ENCODE peak calls at places on chromosomes 2 and 18, in seven cellular contexts. One of them, this sample, is unnamed.

GRCh38 chr2:112301171-112301584 is 25.8 kb downstream of the ZC3H6 start:
- DNase-seq in ovary: no peak
- DNase-seq in A549: no peak
- DNase-seq in uterus: no peak
- DNase-seq in H54: no peak
- DNase-seq in HCT116: no peak
- DNase-seq in tibial nerve: no peak
- DNase-seq in this sample: no peak

GRCh38 chr18:40939636-40940035 is 1015.4 kb upstream of the PIK3C3 start:
- DNase-seq in uterus: no peak
- DNase-seq in HCT116: no peak
- DNase-seq in H54: peak
- DNase-seq in ovary: no peak
- DNase-seq in A549: no peak
- DNase-seq in tibial nerve: no peak
- DNase-seq in this sample: no peak

GRCh38 chr2:233503481-233503880 is 63.1 kb downstream of the USP40 start:
- DNase-seq in A549: no peak
- DNase-seq in H54: no peak
- DNase-seq in tibial nerve: no peak
- DNase-seq in HCT116: no peak
- DNase-seq in ovary: no peak
- DNase-seq in uterus: no peak
- DNase-seq in this sample: no peak

GRCh38 chr18:51751901-51752300 is 554.4 kb upstream of the MEX3C start:
- DNase-seq in H54: no peak
- DNase-seq in HCT116: no peak
- DNase-seq in A549: no peak
- DNase-seq in tibial nerve: no peak
- DNase-seq in ovary: no peak
- DNase-seq in uterus: no peak
- DNase-seq in this sample: no peak

GRCh38 chr18:54740146-54740844 is 88.0 kb upstream of the RAB27B start:
- DNase-seq in uterus: no peak
- DNase-seq in HCT116: no peak
- DNase-seq in H54: no peak
- DNase-seq in tibial nerve: no peak
- DNase-seq in ovary: no peak
- DNase-seq in A549: no peak
- DNase-seq in this sample: no peak

GRCh38 chr2:176582990-176583481 is 313.8 kb downstream of the MTX2 start:
- DNase-seq in ovary: no peak
- DNase-seq in HCT116: peak
- DNase-seq in H54: peak
- DNase-seq in tibial nerve: no peak
- DNase-seq in uterus: peak
- DNase-seq in A549: peak
- DNase-seq in this sample: peak

GRCh38 chr18:13051159-13051558 is 60.0 kb downstream of the CEP192 start:
- DNase-seq in A549: no peak
- DNase-seq in ovary: no peak
- DNase-seq in uterus: no peak
- DNase-seq in tibial nerve: no peak
- DNase-seq in HCT116: no peak
- DNase-seq in H54: no peak
- DNase-seq in this sample: no peak

GRCh38 chr2:55419236-55419513 is 481 bp downstream of the CCDC88A start:
- DNase-seq in tibial nerve: no peak
- DNase-seq in ovary: no peak
- DNase-seq in uterus: no peak
- DNase-seq in H54: no peak
- DNase-seq in A549: peak
- DNase-seq in HCT116: no peak
- DNase-seq in this sample: peak

GRCh38 chr2:2581331-2582159 is 250.5 kb upstream of the MYT1L start:
- DNase-seq in uterus: no peak
- DNase-seq in HCT116: no peak
- DNase-seq in A549: no peak
- DNase-seq in H54: no peak
- DNase-seq in ovary: no peak
- DNase-seq in tibial nerve: no peak
- DNase-seq in this sample: no peak

GRCh38 chr2:163558286-163559009 is 177.4 kb downstream of the FIGN start:
- DNase-seq in A549: no peak
- DNase-seq in tibial nerve: no peak
- DNase-seq in ovary: no peak
- DNase-seq in uterus: no peak
- DNase-seq in H54: no peak
- DNase-seq in HCT116: no peak
- DNase-seq in this sample: no peak

GRCh38 chr18:33835419-33835818 is 257.4 kb downstream of the ASXL3 start:
- DNase-seq in uterus: no peak
- DNase-seq in HCT116: no peak
- DNase-seq in H54: no peak
- DNase-seq in ovary: no peak
- DNase-seq in A549: no peak
- DNase-seq in tibial nerve: no peak
- DNase-seq in this sample: no peak

GRCh38 chr2:72561621-72562318 is 264.1 kb downstream of the EXOC6B start:
- DNase-seq in uterus: no peak
- DNase-seq in ovary: no peak
- DNase-seq in tibial nerve: no peak
- DNase-seq in A549: no peak
- DNase-seq in H54: peak
- DNase-seq in HCT116: no peak
- DNase-seq in this sample: no peak

GRCh38 chr2:134468776-134469175 is 214.9 kb downstream of the MGAT5 start:
- DNase-seq in A549: no peak
- DNase-seq in ovary: no peak
- DNase-seq in H54: no peak
- DNase-seq in tibial nerve: no peak
- DNase-seq in uterus: no peak
- DNase-seq in HCT116: no peak
- DNase-seq in this sample: no peak

GRCh38 chr18:44537521-44537920 is 143.2 kb upstream of the SETBP1 start:
- DNase-seq in A549: peak
- DNase-seq in ovary: no peak
- DNase-seq in HCT116: no peak
- DNase-seq in uterus: no peak
- DNase-seq in H54: no peak
- DNase-seq in tibial nerve: no peak
- DNase-seq in this sample: no peak

GRCh38 chr2:68720665-68721064 is 13.9 kb upstream of the ARHGAP25 start:
- DNase-seq in HCT116: no peak
- DNase-seq in tibial nerve: no peak
- DNase-seq in A549: no peak
- DNase-seq in H54: no peak
- DNase-seq in ovary: no peak
- DNase-seq in uterus: no peak
- DNase-seq in this sample: no peak

GRCh38 chr2:16275718-16276117 is 335.4 kb downstream of the MYCN start:
- DNase-seq in tibial nerve: no peak
- DNase-seq in ovary: no peak
- DNase-seq in H54: no peak
- DNase-seq in HCT116: no peak
- DNase-seq in A549: no peak
- DNase-seq in uterus: no peak
- DNase-seq in this sample: no peak

GRCh38 chr2:187544371-187545080 is 9.7 kb downstream of the TFPI start:
- DNase-seq in tibial nerve: no peak
- DNase-seq in HCT116: peak
- DNase-seq in uterus: peak
- DNase-seq in H54: no peak
- DNase-seq in A549: no peak
- DNase-seq in ovary: peak
- DNase-seq in this sample: peak

GRCh38 chr2:149004836-149005235 is 33.7 kb upstream of the LYPD6B start:
- DNase-seq in ovary: no peak
- DNase-seq in uterus: no peak
- DNase-seq in A549: no peak
- DNase-seq in H54: no peak
- DNase-seq in tibial nerve: no peak
- DNase-seq in HCT116: no peak
- DNase-seq in this sample: no peak

GRCh38 chr2:113818382-113818951 is 62.0 kb upstream of the SLC35F5 start:
- DNase-seq in ovary: peak
- DNase-seq in uterus: peak
- DNase-seq in H54: peak
- DNase-seq in tibial nerve: no peak
- DNase-seq in HCT116: peak
- DNase-seq in A549: peak
- DNase-seq in this sample: peak

DNA sequence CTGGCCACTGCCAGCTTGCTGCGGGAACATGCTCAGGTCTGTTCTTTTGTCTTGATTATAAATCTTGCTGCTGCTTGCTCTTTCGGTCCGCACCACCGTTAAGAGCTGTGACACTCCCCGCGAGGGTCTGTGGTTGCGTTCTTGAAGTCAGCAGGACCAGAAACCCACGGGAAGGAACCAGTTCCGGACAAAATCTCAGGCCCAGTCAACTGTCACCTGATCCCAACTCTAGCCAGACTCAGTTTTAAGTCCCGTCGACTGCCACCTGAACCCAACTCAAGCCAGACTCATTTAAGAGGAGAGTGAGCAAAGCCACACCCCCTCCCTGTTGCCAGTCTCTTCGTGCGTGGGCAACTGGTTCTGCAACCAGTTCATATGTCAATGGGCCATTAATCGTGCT is 224.4 kb downstream of the NDUFA10 start:
- DNase-seq in H54: no peak
- DNase-seq in uterus: no peak
- DNase-seq in tibial nerve: no peak
- DNase-seq in A549: no peak
- DNase-seq in ovary: no peak
- DNase-seq in HCT116: no peak
- DNase-seq in this sample: no peak
- TF ChIP-seq POLR2A in H54: no peak
- TF ChIP-seq POLR2A in uterus: no peak
- TF ChIP-seq POLR2A in tibial nerve: no peak
- TF ChIP-seq POLR2A in A549: no peak
- TF ChIP-seq POLR2A in ovary: no peak
- TF ChIP-seq POLR2A in HCT116: no peak
- TF ChIP-seq POLR2A in this sample: no peak

GRCh38 chr18:31573047-31573446 is 18.6 kb upstream of the TTR start:
- DNase-seq in A549: no peak
- DNase-seq in uterus: no peak
- DNase-seq in HCT116: no peak
- DNase-seq in ovary: no peak
- DNase-seq in tibial nerve: no peak
- DNase-seq in H54: no peak
- DNase-seq in this sample: no peak
- TF ChIP-seq POLR2A in A549: no peak
- TF ChIP-seq POLR2A in uterus: no peak
- TF ChIP-seq POLR2A in HCT116: no peak
- TF ChIP-seq POLR2A in ovary: no peak
- TF ChIP-seq POLR2A in tibial nerve: no peak
- TF ChIP-seq POLR2A in H54: no peak
- TF ChIP-seq POLR2A in this sample: no peak

GRCh38 chr2:225400060-225400511 is 576 bp downstream of the NYAP2 start:
- DNase-seq in A549: peak
- DNase-seq in tibial nerve: no peak
- DNase-seq in ovary: peak
- DNase-seq in uterus: no peak
- DNase-seq in H54: no peak
- DNase-seq in HCT116: no peak
- DNase-seq in this sample: no peak

GRCh38 chr2:225401001-225401400 is 1.5 kb downstream of the NYAP2 start:
- DNase-seq in A549: no peak
- DNase-seq in HCT116: no peak
- DNase-seq in tibial nerve: no peak
- DNase-seq in ovary: no peak
- DNase-seq in uterus: no peak
- DNase-seq in H54: no peak
- DNase-seq in this sample: no peak

GRCh38 chr2:225400546-225400945 is 1.0 kb downstream of the NYAP2 start:
- DNase-seq in tibial nerve: no peak
- DNase-seq in HCT116: no peak
- DNase-seq in H54: no peak
- DNase-seq in A549: no peak
- DNase-seq in uterus: no peak
- DNase-seq in ovary: no peak
- DNase-seq in this sample: no peak

GRCh38 chr2:225398372-225398771 is 1.1 kb upstream of the NYAP2 start:
- DNase-seq in H54: no peak
- DNase-seq in HCT116: no peak
- DNase-seq in tibial nerve: no peak
- DNase-seq in uterus: no peak
- DNase-seq in A549: no peak
- DNase-seq in ovary: no peak
- DNase-seq in this sample: no peak

DNA sequence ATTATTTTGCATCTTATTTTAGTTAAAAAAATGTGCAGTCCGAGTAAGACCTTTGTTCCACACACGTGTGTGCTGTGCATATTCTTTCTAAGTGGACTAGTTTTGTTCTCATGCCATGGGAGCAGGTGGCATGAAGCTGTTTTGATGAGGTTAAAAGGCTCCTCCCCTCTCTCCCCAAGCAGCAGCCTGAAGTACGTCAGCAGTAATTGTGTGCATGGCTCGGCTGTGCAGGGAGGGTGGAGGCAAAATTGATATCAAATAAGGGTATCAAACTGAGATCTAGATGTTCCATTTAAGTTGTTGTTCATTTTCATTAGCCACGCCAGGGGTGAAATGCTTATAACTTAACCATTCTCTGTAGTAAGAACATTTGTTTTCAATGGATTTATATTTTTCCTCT is at the start of gene NYAP2:
- DNase-seq in uterus: no peak
- DNase-seq in HCT116: no peak
- DNase-seq in ovary: no peak
- DNase-seq in tibial nerve: no peak
- DNase-seq in A549: no peak
- DNase-seq in H54: no peak
- DNase-seq in this sample: no peak
- TF ChIP-seq POLR2A in uterus: no peak
- TF ChIP-seq POLR2A in HCT116: no peak
- TF ChIP-seq POLR2A in ovary: no peak
- TF ChIP-seq POLR2A in tibial nerve: no peak
- TF ChIP-seq POLR2A in A549: no peak
- TF ChIP-seq POLR2A in H54: no peak
- TF ChIP-seq POLR2A in this sample: no peak

GRCh38 chr2:85505551-85506238 is 33.3 kb upstream of the MAT2A start:
- DNase-seq in uterus: no peak
- DNase-seq in tibial nerve: no peak
- DNase-seq in HCT116: no peak
- DNase-seq in ovary: no peak
- DNase-seq in A549: no peak
- DNase-seq in H54: no peak
- DNase-seq in this sample: no peak

GRCh38 chr2:85503168-85503610 is 35.8 kb upstream of the MAT2A start:
- DNase-seq in ovary: no peak
- DNase-seq in H54: no peak
- DNase-seq in tibial nerve: no peak
- DNase-seq in HCT116: no peak
- DNase-seq in A549: no peak
- DNase-seq in uterus: no peak
- DNase-seq in this sample: no peak

GRCh38 chr2:85503611-85504433 is 35.1 kb upstream of the MAT2A start:
- DNase-seq in A549: no peak
- DNase-seq in H54: no peak
- DNase-seq in uterus: no peak
- DNase-seq in tibial nerve: no peak
- DNase-seq in ovary: no peak
- DNase-seq in HCT116: no peak
- DNase-seq in this sample: no peak

GRCh38 chr2:85502720-85503119 is 36.2 kb upstream of the MAT2A start:
- DNase-seq in ovary: no peak
- DNase-seq in A549: no peak
- DNase-seq in tibial nerve: no peak
- DNase-seq in uterus: no peak
- DNase-seq in H54: no peak
- DNase-seq in HCT116: no peak
- DNase-seq in this sample: no peak

GRCh38 chr2:85504434-85505261 is 34.3 kb upstream of the MAT2A start:
- DNase-seq in tibial nerve: no peak
- DNase-seq in HCT116: peak
- DNase-seq in A549: peak
- DNase-seq in uterus: peak
- DNase-seq in H54: peak
- DNase-seq in ovary: no peak
- DNase-seq in this sample: no peak
- TF ChIP-seq POLR2A in tibial nerve: no peak
- TF ChIP-seq POLR2A in HCT116: no peak
- TF ChIP-seq POLR2A in A549: no peak
- TF ChIP-seq POLR2A in uterus: no peak
- TF ChIP-seq POLR2A in H54: no peak
- TF ChIP-seq POLR2A in ovary: no peak
- TF ChIP-seq POLR2A in this sample: no peak

This sample was measured in heart left ventricle.